ENCODE peak calls at places on chromosomes 4 and X, in ten cellular contexts. B is activated B cell treated with CpG ODN at 0.5 μM for 24 hours, Z is glutamatergic neuron, L is epithelial cell of esophagus, W is left ventricle myocardium inferior, G is HFF-Myc, M is pancreas, K is coronary artery, D is ascending aorta, F is HCT116. J is an unnamed sample.

GRCh38 chrX:123422875-123423274 is 238.8 kb downstream of the GRIA3 start:
- DNase-seq in B (no peak), Z (peak), L (peak), W (no peak), G (no peak), M (no peak), K (no peak), D (no peak), F (no peak), J (no peak)

GRCh38 chr4:153468587-153468986 is 2.4 kb downstream of the TMEM131L start:
- DNase-seq in B (no peak), Z (no peak), L (no peak), W (no peak), G (no peak), M (no peak), K (no peak), D (no peak), F (no peak), J (no peak)

GRCh38 chrX:150863191-150863590 is 35.3 kb downstream of the CD99L2 start:
- DNase-seq in B (no peak), Z (no peak), L (no peak), W (no peak), G (no peak), M (no peak), K (no peak), D (no peak), F (no peak), J (no peak)

GRCh38 chr4:40856836-40857362 is 107.1 kb downstream of the NSUN7 start:
- DNase-seq in B (peak), Z (peak), L (peak), W (peak), G (no peak), M (peak), K (no peak), D (peak), F (no peak), J (no peak)

GRCh38 chrX:115378471-115378870 is 89.0 kb downstream of the LUZP4 start:
- DNase-seq in B (no peak), Z (no peak), L (no peak), W (no peak), G (no peak), M (no peak), K (no peak), D (no peak), F (no peak), J (no peak)

GRCh38 chrX:109826954-109827708 is 94.1 kb upstream of the ACSL4 start:
- DNase-seq in B (no peak), Z (no peak), L (peak), W (no peak), G (peak), M (no peak), K (no peak), D (no peak), F (no peak), J (peak)

GRCh38 chr4:155666701-155667537 is at the start of gene GUCY1A1:
- DNase-seq in B (peak), Z (peak), L (peak), W (peak), G (no peak), M (peak), K (peak), D (no peak), F (no peak), J (no peak)

GRCh38 chr4:165873298-165874071 is 448 bp downstream of the TLL1 start:
- DNase-seq in B (no peak), Z (peak), L (peak), W (peak), G (no peak), M (peak), K (no peak), D (no peak), F (no peak), J (no peak)

GRCh38 chr4:18180892-18181291 is 159.3 kb upstream of the LCORL start:
- DNase-seq in B (no peak), Z (no peak), L (no peak), W (no peak), G (no peak), M (no peak), K (no peak), D (no peak), F (no peak), J (no peak)

GRCh38 chrX:154123241-154124219 is 20.5 kb upstream of the OPN1LW start:
- DNase-seq in B (no peak), Z (no peak), L (no peak), W (peak), G (no peak), M (no peak), K (no peak), D (no peak), F (no peak), J (no peak)

GRCh38 chr4:180767330-180767729 is 1475.9 kb upstream of the TENM3 start:
- DNase-seq in B (no peak), Z (no peak), L (no peak), W (no peak), G (no peak), M (no peak), K (no peak), D (no peak), F (no peak), J (no peak)

GRCh38 chr4:180770265-180770664 is 1472.9 kb upstream of the TENM3 start:
- DNase-seq in B (no peak), Z (no peak), L (no peak), W (no peak), G (no peak), M (no peak), K (no peak), D (no peak), F (no peak), J (no peak)

GRCh38 chr4:180766903-180767302 is 1476.3 kb upstream of the TENM3 start:
- DNase-seq in B (no peak), Z (no peak), L (no peak), W (no peak), G (no peak), M (no peak), K (no peak), D (no peak), F (no peak), J (no peak)

GRCh38 chr4:180768610-180769009 is 1474.6 kb upstream of the TENM3 start:
- DNase-seq in B (no peak), Z (no peak), L (no peak), W (no peak), G (no peak), M (no peak), K (no peak), D (no peak), F (no peak), J (no peak)
- TF ChIP-seq CTCF in B (no peak), Z (no peak), L (no peak), W (no peak), G (no peak), M (no peak), K (no peak), D (no peak), F (no peak), J (no peak)

DNA sequence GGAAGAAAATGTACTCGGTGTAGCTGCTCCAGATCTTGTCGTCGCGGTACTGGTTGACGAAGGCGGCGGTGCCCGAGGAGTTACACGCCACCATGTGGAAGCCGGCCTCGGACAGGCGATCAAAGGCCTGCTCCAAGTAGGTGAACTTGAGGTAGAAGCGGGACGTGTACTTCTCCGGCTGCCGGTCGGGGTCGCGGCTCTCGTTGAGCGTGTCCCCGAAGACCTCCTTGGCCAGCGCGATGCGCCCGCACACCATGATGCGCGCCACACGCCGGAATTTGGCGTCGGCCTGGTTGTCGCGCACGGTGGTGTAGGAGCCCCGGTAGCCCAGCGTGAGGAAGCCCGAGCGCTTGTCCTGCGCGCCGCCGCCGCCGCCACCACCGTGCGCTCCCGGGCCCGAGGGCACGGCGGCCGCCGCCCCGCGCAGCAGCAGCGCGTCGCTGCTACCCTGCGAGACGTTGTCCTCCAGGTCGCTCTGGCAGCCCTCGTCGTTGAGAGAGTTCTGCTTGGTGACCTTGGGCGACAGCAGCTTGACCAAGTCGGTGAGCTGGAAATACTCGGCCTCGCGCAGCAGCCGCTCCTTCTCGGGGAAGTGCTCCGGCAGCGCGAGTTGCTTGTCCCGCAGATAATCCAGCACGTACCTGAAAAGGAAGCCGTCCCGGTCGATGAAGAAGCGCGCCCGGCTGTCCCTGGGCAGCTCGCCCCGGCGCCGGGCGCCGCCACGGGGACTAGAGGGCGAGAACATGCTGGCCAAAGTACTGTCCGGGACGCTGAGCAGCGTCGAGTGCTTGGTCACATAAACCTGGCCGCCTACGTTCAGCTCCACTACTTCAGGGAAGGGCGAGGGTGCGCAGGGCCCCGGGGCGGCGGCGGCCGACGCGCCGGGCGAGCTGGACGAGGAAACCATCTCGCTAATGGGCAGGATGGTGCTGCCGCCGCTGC is 775 bp downstream of the KCTD8 start:
- DNase-seq in B (peak), Z (peak), L (peak), W (peak), G (no peak), M (peak), K (peak), D (no peak), F (no peak), J (no peak)
- TF ChIP-seq CTCF in B (no peak), Z (no peak), L (no peak), W (no peak), G (no peak), M (no peak), K (no peak), D (no peak), F (no peak), J (no peak)

GRCh38 chrX:41084044-41084359 is 1.2 kb upstream of the USP9X start:
- DNase-seq in B (no peak), Z (no peak), L (no peak), W (no peak), G (no peak), M (no peak), K (no peak), D (no peak), F (no peak), J (no peak)

GRCh38 chrX:41085105-41085882 is at the start of gene USP9X:
- DNase-seq in B (peak), Z (peak), L (peak), W (peak), G (peak), M (peak), K (peak), D (peak), F (peak), J (peak)

GRCh38 chrX:41085883-41086626 is 810 bp downstream of the USP9X start:
- DNase-seq in B (peak), Z (peak), L (peak), W (peak), G (no peak), M (peak), K (peak), D (peak), F (no peak), J (no peak)

GRCh38 chrX:41082783-41083182 is 2.5 kb upstream of the USP9X start:
- DNase-seq in B (no peak), Z (no peak), L (no peak), W (no peak), G (no peak), M (no peak), K (no peak), D (no peak), F (no peak), J (no peak)

GRCh38 chrX:41084360-41085104 is 713 bp upstream of the USP9X start:
- DNase-seq in B (peak), Z (peak), L (peak), W (peak), G (peak), M (peak), K (peak), D (peak), F (peak), J (peak)
- TF ChIP-seq CTCF in B (no peak), Z (no peak), L (no peak), W (no peak), G (no peak), M (no peak), K (no peak), D (no peak), F (no peak), J (no peak)

DNA sequence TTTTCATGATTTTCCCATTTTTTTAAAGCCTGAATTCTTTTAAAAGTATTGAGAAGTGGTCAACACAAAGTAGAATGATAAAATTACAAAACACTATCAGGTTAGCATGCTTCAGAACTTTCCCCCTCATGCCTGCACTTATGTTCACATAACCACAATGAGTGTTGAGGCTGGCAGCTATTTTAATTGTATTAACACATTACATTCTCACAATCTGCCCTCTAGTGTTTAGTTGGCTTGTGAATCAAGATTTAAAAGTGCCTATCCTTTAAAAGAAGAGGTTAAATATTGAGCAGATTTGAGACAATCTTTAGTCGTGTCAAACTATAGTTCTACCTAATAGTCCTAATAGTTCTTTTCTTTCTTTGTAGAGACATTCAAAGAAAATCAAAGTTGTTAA is 93.6 kb upstream of the NAP1L5 start:
- DNase-seq in B (no peak), Z (no peak), L (peak), W (no peak), G (no peak), M (no peak), K (no peak), D (no peak), F (peak), J (no peak)
- TF ChIP-seq CTCF in B (no peak), Z (no peak), L (peak), W (peak), G (peak), M (no peak), K (no peak), D (no peak), F (peak), J (no peak)

GRCh38 chr4:15665738-15666365 is 10.7 kb upstream of the FBXL5 start:
- DNase-seq in B (no peak), Z (no peak), L (peak), W (no peak), G (no peak), M (no peak), K (no peak), D (no peak), F (peak), J (no peak)
- TF ChIP-seq CTCF in B (no peak), Z (no peak), L (no peak), W (no peak), G (no peak), M (no peak), K (no peak), D (no peak), F (no peak), J (no peak)

GRCh38 chr4:6932918-6933317 is 23.3 kb downstream of the TBC1D14 start:
- DNase-seq in B (no peak), Z (no peak), L (no peak), W (no peak), G (no peak), M (no peak), K (no peak), D (no peak), F (no peak), J (no peak)
- TF ChIP-seq CTCF in B (no peak), Z (no peak), L (no peak), W (no peak), G (no peak), M (no peak), K (no peak), D (no peak), F (no peak), J (no peak)

DNA sequence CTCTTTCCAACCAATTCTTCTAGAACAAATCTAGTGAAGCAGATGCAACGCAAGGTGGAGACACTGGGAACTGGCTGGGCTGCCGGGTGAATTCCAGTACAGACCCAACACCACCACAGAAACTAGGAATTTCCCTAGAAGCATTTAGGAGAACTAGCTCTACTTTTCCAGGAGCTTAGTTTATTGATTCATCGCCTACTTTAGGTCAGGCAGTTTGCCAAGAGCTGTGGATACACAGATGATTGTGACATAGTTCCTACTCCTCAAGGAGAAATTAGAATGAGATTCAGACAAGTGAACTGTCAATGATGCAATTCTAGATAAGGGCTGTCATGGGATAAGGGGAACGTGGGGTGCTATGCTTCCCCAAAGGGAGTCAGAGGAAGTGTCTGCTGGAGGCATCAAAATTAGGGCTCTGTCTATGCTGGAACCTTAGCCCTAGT is 350.0 kb downstream of the CAMK2D start:
- DNase-seq in B (no peak), Z (no peak), L (peak), W (no peak), G (peak), M (no peak), K (no peak), D (no peak), F (no peak), J (peak)
- TF ChIP-seq CTCF in B (no peak), Z (no peak), L (peak), W (no peak), G (no peak), M (no peak), K (no peak), D (no peak), F (no peak), J (peak)

DNA sequence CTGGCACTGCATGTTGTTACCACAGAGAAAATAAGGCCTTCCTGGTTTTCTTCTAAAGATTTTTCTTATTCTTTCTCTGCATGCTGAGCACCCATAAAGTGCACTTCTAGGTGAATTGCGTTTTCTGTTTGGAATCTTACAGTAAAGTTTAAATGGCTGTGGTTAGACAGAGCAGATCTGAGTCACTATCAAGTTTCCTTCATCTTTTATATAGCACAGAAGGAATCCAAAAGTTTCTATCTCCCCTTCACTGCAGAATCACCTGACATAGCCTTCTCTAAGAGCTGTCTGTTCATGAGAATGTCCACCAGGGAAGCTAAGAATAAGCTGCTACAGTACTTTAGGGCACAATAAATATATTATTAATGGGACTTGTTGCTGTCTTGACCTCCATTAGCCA is 455.5 kb upstream of the FAM241A start:
- DNase-seq in B (no peak), Z (no peak), L (peak), W (no peak), G (no peak), M (no peak), K (no peak), D (no peak), F (no peak), J (no peak)
- TF ChIP-seq CTCF in B (no peak), Z (no peak), L (no peak), W (no peak), G (no peak), M (no peak), K (no peak), D (no peak), F (no peak), J (no peak)

J was measured in AG09319.